ENCODE peak calls at places on chromosomes 6 and 20, in five cellular contexts. D is uterus, K is breast epithelium, I is AG04450, M is AG04449. V is an unnamed sample.

GRCh38 chr6:84089081-84089480 is 55.5 kb downstream of the MRAP2 start:
- DNase-seq in D (no peak), K (no peak), I (no peak), M (no peak), V (no peak)

GRCh38 chr6:38985839-38986238 is 62.7 kb upstream of the GLP1R start:
- DNase-seq in D (no peak), K (no peak), I (no peak), M (no peak), V (no peak)

GRCh38 chr20:49009899-49010631 is 36.0 kb upstream of the CSE1L start:
- DNase-seq in D (no peak), K (no peak), I (no peak), M (no peak), V (no peak)

GRCh38 chr20:36754656-36755222 is 8.8 kb upstream of the NDRG3 start:
- DNase-seq in D (peak), K (no peak), I (peak), M (peak), V (peak)

GRCh38 chr6:161068296-161068695 is 76.7 kb downstream of the MAP3K4 start:
- DNase-seq in D (no peak), K (no peak), I (no peak), M (no peak), V (no peak)

GRCh38 chr6:134331255-134331654 is 13.3 kb upstream of the SGK1 start:
- DNase-seq in D (no peak), K (no peak), I (no peak), M (no peak), V (no peak)

GRCh38 chr20:57229490-57229889 is 37.0 kb downstream of the BMP7 start:
- DNase-seq in D (no peak), K (no peak), I (no peak), M (no peak), V (no peak)

GRCh38 chr6:15227827-15228318 is 18.0 kb upstream of the JARID2 start:
- DNase-seq in D (no peak), K (no peak), I (no peak), M (no peak), V (no peak)

GRCh38 chr6:53359843-53360834 is 11.4 kb upstream of the ELOVL5 start:
- DNase-seq in D (no peak), K (no peak), I (no peak), M (no peak), V (no peak)

GRCh38 chr6:155207223-155207622 is 56.6 kb upstream of the CLDN20 start:
- DNase-seq in D (no peak), K (no peak), I (no peak), M (no peak), V (no peak)

GRCh38 chr20:63150911-63151531 is 64.9 kb downstream of the YTHDF1 start:
- DNase-seq in D (no peak), K (no peak), I (no peak), M (no peak), V (no peak)

GRCh38 chr6:112806163-112806900 is 459.2 kb downstream of the RFPL4B start:
- DNase-seq in D (no peak), K (no peak), I (peak), M (peak), V (no peak)

GRCh38 chr6:33817520-33817919 is 13.7 kb upstream of the MLN start:
- DNase-seq in D (no peak), K (no peak), I (no peak), M (no peak), V (no peak)

GRCh38 chr6:139932671-139933070 is 558.2 kb upstream of the CITED2 start:
- DNase-seq in D (no peak), K (no peak), I (no peak), M (no peak), V (no peak)

GRCh38 chr20:46215913-46216707 is 92.2 kb downstream of the CDH22 start:
- DNase-seq in D (no peak), K (no peak), I (no peak), M (no peak), V (no peak)

GRCh38 chr20:51211191-51211590 is 188.3 kb upstream of the KCNG1 start:
- DNase-seq in D (no peak), K (no peak), I (no peak), M (no peak), V (no peak)

GRCh38 chr20:58294497-58295455 is 14.7 kb upstream of the RAB22A start:
- DNase-seq in D (no peak), K (no peak), I (no peak), M (no peak), V (no peak)

GRCh38 chr6:80690611-80691090 is 584.2 kb downstream of the BCKDHB start:
- DNase-seq in D (no peak), K (no peak), I (peak), M (no peak), V (peak)

GRCh38 chr6:122621638-122622037 is 11.4 kb downstream of the PKIB start:
- DNase-seq in D (no peak), K (no peak), I (no peak), M (no peak), V (no peak)

GRCh38 chr6:157488635-157489226 is 107.7 kb downstream of the ZDHHC14 start:
- DNase-seq in D (no peak), K (no peak), I (no peak), M (no peak), V (no peak)

GRCh38 chr20:42258568-42258967 is 640.4 kb upstream of the CHD6 start:
- DNase-seq in D (no peak), K (no peak), I (no peak), M (no peak), V (no peak)

GRCh38 chr6:37990762-37991525 is 171.4 kb downstream of the ZFAND3 start:
- DNase-seq in D (peak), K (no peak), I (peak), M (peak), V (peak)

GRCh38 chr20:37922016-37922415 is 19.1 kb downstream of the VSTM2L start:
- DNase-seq in D (no peak), K (no peak), I (no peak), M (no peak), V (no peak)

GRCh38 chr6:151269318-151269995 is 29.7 kb downstream of the AKAP12 start:
- DNase-seq in D (no peak), K (no peak), I (no peak), M (no peak), V (peak)

GRCh38 chr6:156511051-156511450 is 266.1 kb upstream of the ARID1B start:
- DNase-seq in D (no peak), K (no peak), I (no peak), M (no peak), V (no peak)

GRCh38 chr20:12555369-12555768 is 453.4 kb upstream of the SPTLC3 start:
- DNase-seq in D (no peak), K (no peak), I (no peak), M (no peak), V (no peak)

GRCh38 chr20:50987493-50988210 is 29.0 kb downstream of the MOCS3 start:
- DNase-seq in D (peak), K (peak), I (peak), M (peak), V (peak)

GRCh38 chr6:34147906-34148701 is 2.2 kb upstream of the GRM4 start:
- DNase-seq in D (no peak), K (peak), I (no peak), M (no peak), V (no peak)

GRCh38 chr6:34414999-34415858 is 10.6 kb downstream of the RPS10 start:
- DNase-seq in D (peak), K (no peak), I (no peak), M (no peak), V (no peak)

GRCh38 chr6:138310294-138310693 is 67.4 kb upstream of the SMIM28 start:
- DNase-seq in D (no peak), K (no peak), I (no peak), M (no peak), V (no peak)

GRCh38 chr6:73134588-73134987 is 90.7 kb downstream of the KHDC1L start:
- DNase-seq in D (no peak), K (no peak), I (no peak), M (no peak), V (no peak)

GRCh38 chr20:61948586-61949362 is 116.9 kb downstream of the TAF4 start:
- DNase-seq in D (no peak), K (peak), I (no peak), M (no peak), V (no peak)

DNA sequence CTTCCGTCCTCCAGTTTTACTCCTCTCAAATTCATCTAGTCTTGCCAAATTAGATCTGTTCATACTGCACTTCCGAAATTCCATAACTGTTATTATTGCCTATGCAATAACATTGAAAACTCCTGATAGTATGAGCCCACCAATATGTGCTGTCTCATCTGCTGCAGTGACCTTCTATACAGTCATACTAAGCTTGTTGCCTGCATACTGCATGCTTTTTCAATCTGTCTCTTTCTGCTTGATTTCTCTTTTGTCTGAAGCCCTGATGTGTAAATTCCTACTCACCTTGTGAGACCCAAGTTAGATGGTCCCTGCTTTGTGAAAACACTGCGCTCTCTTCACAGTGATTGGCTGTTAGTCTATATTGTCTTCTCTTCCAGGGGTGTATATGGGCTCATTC is 1.1 kb downstream of the TBP start:
- DNase-seq in D (no peak), K (no peak), I (no peak), M (no peak), V (no peak)
- H3K4me3 ChIP-seq in D (no peak), K (peak), I (peak), M (peak), V (peak)

DNA sequence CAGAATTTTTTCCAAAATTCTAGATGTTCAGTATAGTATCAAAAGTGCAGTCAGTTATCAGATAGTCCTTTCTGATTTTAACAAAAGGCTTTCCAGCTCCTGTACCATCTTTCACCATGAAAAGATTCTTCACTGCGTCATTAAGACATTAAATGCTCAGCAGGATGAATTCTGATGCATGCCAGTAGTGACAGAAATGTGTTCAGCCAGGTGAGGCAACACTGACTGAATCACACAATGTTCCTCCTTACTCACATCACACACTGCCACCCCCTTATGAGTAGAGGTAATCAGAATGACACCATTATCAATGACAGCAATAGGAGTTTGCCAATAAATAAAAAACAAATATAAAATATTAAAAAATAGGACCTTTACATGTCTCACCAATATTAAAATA is 426.6 kb upstream of the PLCB4 start:
- DNase-seq in D (no peak), K (no peak), I (no peak), M (no peak), V (no peak)
- TF ChIP-seq CTCF in D (no peak), K (no peak), I (no peak), M (no peak), V (no peak)

GRCh38 chr6:25652007-25652515 is at the start of gene SCGN:
- DNase-seq in D (no peak), K (peak), I (no peak), M (no peak), V (no peak)
- H3K4me3 ChIP-seq in D (no peak), K (no peak), I (no peak), M (no peak), V (no peak)

DNA sequence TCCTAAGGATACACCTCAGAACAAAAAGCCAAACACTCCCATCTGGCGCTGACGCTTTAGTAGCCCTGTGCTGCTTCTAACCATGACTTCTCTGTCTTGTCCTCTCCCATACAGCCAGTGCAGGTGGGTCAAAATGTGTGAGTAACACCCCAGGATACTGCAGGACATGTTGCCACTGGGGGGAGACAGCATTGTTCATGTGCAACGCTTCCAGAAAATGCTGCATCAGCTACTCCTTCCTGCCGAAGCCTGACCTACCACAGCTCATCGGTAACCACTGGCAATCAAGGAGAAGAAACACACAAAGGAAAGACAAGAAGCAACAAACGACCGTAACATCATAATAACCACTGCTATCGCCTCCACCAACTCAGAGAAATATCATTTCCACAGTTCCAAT is 1.4 kb downstream of the DEFB132 start:
- DNase-seq in D (no peak), K (no peak), I (no peak), M (no peak), V (no peak)
- TF ChIP-seq CTCF in D (no peak), K (no peak), I (peak), M (peak), V (peak)

GRCh38 chr6:90101403-90101802 is 195.2 kb downstream of the BACH2 start:
- DNase-seq in D (no peak), K (no peak), I (no peak), M (no peak), V (no peak)

GRCh38 chr6:90100059-90100665 is 196.5 kb downstream of the BACH2 start:
- DNase-seq in D (no peak), K (no peak), I (no peak), M (no peak), V (no peak)

GRCh38 chr6:90105766-90106165 is 190.9 kb downstream of the BACH2 start:
- DNase-seq in D (no peak), K (no peak), I (no peak), M (no peak), V (no peak)

GRCh38 chr6:90106449-90106848 is 190.2 kb downstream of the BACH2 start:
- DNase-seq in D (no peak), K (no peak), I (no peak), M (no peak), V (no peak)

GRCh38 chr6:90103056-90103793 is 193.4 kb downstream of the BACH2 start:
- DNase-seq in D (no peak), K (no peak), I (peak), M (no peak), V (peak)
- H3K4me3 ChIP-seq in D (no peak), K (no peak), I (no peak), M (no peak), V (peak)

DNA sequence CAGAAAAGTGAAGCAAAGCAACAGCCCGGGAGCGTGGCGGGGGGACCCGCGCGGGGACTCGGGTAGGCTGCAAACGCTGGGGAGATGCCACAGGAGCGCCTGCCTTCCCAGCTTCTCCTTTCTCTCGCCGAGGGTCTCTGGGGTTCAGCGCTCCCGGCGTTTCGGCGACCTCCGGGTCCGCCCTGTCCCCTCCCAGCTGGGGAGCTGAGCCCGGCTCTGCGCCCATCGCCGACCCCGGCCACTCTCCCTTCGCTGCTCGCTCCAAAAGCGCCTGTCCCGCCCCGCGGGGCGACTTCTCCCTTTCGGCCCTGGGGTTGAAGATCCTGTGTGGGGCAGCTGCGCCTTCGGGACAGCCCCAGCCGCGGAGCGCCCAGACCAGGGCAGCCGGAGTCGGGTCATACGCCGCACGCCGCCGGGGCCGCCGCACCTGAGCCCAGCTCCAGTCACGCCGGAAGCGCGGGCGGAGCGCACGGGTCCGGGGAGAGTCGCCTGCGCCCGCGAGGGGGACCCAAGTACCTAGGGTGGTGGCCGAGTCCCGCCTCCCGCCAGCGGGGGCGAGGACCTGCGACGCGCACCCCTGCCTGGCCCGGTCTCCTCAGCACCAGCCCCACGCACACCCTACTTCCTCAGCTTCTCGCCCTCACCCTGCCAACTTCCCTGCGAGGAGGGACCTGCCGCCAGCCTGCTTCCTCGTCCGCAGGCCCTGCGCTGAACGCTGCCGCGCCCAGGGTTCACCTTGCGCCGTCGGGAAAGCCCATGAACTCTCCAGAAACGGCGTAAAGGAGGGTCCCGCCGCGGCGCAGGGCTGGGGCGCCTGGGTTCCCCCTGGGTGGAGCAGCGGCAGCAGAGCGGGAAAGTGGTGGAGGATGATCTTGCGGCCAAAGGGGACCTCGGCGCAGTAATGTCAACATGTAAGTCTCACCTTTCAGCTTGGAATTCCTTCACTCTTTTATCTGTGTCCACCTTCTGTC is at the start of gene ADGRG6:
- DNase-seq in D (no peak), K (no peak), I (no peak), M (no peak), V (no peak)
- TF ChIP-seq CTCF in D (no peak), K (no peak), I (no peak), M (peak), V (no peak)

GRCh38 chr6:3159805-3160781 is 2.7 kb upstream of the TUBB2A start:
- DNase-seq in D (peak), K (peak), I (no peak), M (no peak), V (no peak)
- H3K4me3 ChIP-seq in D (no peak), K (no peak), I (no peak), M (no peak), V (no peak)

GRCh38 chr6:40536442-40536841 is 50.7 kb downstream of the LRFN2 start:
- DNase-seq in D (no peak), K (no peak), I (no peak), M (no peak), V (no peak)
- TF ChIP-seq CTCF in D (no peak), K (no peak), I (peak), M (peak), V (peak)

V was measured in BJ.